ENCODE peak calls at places on chromosomes 3 and 15, in four cellular contexts. S is A549, Y is ovary, N is cardiac muscle cell. U is an unnamed sample. For H3K4me1, the result is how much of the 10 kb centered on the place peaks cover.

GRCh38 chr3:130733236-130733884 is 13.3 kb downstream of the PIK3R4 start:
- DNase-seq in S (no peak), N (no peak), Y (no peak), U (no peak)

GRCh38 chr3:17577795-17578520 is 164.5 kb downstream of the TBC1D5 start:
- DNase-seq in N (no peak), Y (no peak), S (no peak), U (no peak)

GRCh38 chr3:141402476-141403171 is 34.3 kb downstream of the ZBTB38 start:
- DNase-seq in Y (peak), N (peak), S (peak), U (peak)

GRCh38 chr15:96521386-96521785 is 190.9 kb downstream of the NR2F2 start:
- DNase-seq in N (no peak), S (no peak), Y (no peak), U (no peak)

GRCh38 chr3:72872183-72872582 is 15.7 kb upstream of the GXYLT2 start:
- DNase-seq in Y (no peak), S (no peak), N (no peak), U (no peak)

GRCh38 chr3:8509961-8510360 is 8.3 kb downstream of the LMCD1 start:
- DNase-seq in Y (no peak), S (peak), N (no peak), U (no peak)

GRCh38 chr3:49333091-49333490 is 6.8 kb downstream of the USP4 start:
- DNase-seq in N (no peak), S (no peak), Y (no peak), U (no peak)

GRCh38 chr3:37957185-37957936 is 33.2 kb upstream of the VILL start:
- DNase-seq in Y (no peak), N (no peak), S (no peak), U (no peak)

GRCh38 chr3:152235709-152236298 is 32.9 kb upstream of the MBNL1 start:
- DNase-seq in N (no peak), Y (no peak), S (peak), U (no peak)

GRCh38 chr3:167066977-167067843 is 312.9 kb downstream of the ZBBX start:
- DNase-seq in S (no peak), N (peak), Y (no peak), U (no peak)

GRCh38 chr3:71131893-71132314 is 451.6 kb downstream of the FOXP1 start:
- DNase-seq in N (peak), S (no peak), Y (no peak), U (no peak)

GRCh38 chr3:192408721-192409151 is 318.6 kb downstream of the FGF12 start:
- DNase-seq in S (no peak), N (peak), Y (no peak), U (no peak)

GRCh38 chr3:179067291-179067690 is 4.3 kb downstream of the ZMAT3 start:
- DNase-seq in S (no peak), N (peak), Y (no peak), U (no peak)

GRCh38 chr15:71757741-71758530 is 52.4 kb upstream of the NR2E3 start:
- DNase-seq in N (no peak), S (no peak), Y (no peak), U (no peak)

GRCh38 chr3:126419886-126420786 is 25.4 kb downstream of the CFAP100 start:
- DNase-seq in N (no peak), Y (no peak), S (no peak), U (no peak)

GRCh38 chr3:175179055-175179454 is 319.9 kb downstream of the NAALADL2 start:
- DNase-seq in Y (no peak), N (no peak), S (peak), U (no peak)

GRCh38 chr15:56244811-56245576 is 1.3 kb upstream of the RFX7 start:
- DNase-seq in N (no peak), Y (peak), S (no peak), U (peak)

GRCh38 chr3:37229740-37230139 is 55.4 kb upstream of the LRRFIP2 start:
- DNase-seq in N (peak), S (peak), Y (no peak), U (no peak)

GRCh38 chr15:100669260-100669659 is 66.9 kb downstream of the ASB7 start:
- DNase-seq in N (no peak), Y (no peak), S (no peak), U (no peak)

DNA sequence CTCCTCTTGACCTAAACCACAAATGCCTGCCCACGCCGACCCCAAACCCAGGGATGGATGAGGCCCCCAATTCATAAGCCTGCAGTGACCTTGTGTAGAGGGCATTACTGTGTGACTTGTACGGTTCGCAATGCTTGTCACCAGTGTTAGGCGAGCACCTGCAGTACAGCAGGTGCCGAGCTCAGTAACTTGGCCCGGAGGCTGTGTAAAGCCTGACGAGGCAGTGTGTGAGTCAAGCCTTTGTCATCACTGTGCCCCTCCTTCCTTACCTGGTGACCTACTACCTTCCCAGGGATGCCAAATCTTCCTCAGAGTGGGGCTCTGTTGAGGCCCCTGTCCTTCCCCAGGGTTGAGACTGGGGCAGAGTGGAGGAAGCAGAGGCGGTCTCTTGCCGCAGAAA is 37.2 kb upstream of the TMEM115 start:
- DNase-seq in N (no peak), S (no peak), Y (no peak), U (no peak)
- H3K4me3 ChIP-seq in N (no peak), S (no peak), Y (no peak), U (no peak)

GRCh38 chr3:188432826-188433525 is 279.0 kb downstream of the LPP start:
- DNase-seq in S (no peak), Y (no peak), N (no peak), U (no peak)

GRCh38 chr3:188437921-188438320 is 284.0 kb downstream of the LPP start:
- DNase-seq in Y (no peak), S (no peak), N (no peak), U (no peak)

GRCh38 chr3:188433526-188433855 is 279.5 kb downstream of the LPP start:
- DNase-seq in S (no peak), N (no peak), Y (no peak), U (no peak)

GRCh38 chr3:188434594-188434993 is 280.6 kb downstream of the LPP start:
- DNase-seq in Y (no peak), S (no peak), N (no peak), U (no peak)

DNA sequence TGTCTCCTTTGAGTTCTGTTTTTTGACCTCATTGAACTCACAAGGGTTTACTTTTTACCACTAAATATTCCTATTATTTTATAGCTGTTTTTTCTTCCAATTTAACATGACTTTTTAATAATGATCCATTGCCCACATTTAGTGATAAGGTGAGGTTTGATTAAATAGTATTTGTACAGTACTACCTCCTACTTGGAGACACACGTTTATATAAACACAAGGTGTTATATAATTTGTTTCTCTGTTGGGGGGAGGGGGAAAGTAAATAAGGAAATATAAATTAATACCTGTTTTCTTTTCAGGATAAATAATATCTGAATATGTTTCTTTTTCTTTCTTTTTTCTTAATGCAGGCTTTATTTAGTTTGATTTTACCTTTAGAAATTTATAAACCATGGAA is 281.3 kb downstream of the LPP start:
- DNase-seq in Y (no peak), S (no peak), N (no peak), U (no peak)
- H3K4me1 ChIP-seq in Y (under half), S (half or more), N (under half), U (under half)

DNA sequence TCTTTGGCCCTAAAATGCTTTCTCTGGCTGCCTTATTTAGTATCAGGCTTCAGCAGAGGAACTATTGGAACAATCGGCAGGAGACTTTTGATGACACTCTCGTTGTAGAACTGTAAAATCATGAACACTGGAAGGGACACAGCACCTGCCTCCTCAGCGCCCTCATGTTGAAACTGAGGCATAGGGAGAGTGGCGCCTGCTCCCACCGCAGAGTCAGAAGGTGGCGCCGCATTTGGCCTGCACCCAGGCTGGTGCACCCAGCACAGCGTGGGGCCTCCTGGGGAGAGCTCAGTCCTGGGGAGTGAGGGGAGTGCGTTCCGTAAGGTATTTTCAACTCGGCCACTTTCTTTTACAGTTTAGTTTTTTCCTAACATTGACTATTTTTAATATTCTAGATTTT is 78.2 kb upstream of the BLM start:
- DNase-seq in Y (no peak), S (no peak), N (no peak), U (no peak)
- TF ChIP-seq CTCF in Y (no peak), S (peak), N (no peak), U (no peak)

GRCh38 chr3:106172780-106173179 is 304.0 kb upstream of the CBLB start:
- DNase-seq in N (no peak), S (no peak), Y (no peak), U (no peak)

DNA sequence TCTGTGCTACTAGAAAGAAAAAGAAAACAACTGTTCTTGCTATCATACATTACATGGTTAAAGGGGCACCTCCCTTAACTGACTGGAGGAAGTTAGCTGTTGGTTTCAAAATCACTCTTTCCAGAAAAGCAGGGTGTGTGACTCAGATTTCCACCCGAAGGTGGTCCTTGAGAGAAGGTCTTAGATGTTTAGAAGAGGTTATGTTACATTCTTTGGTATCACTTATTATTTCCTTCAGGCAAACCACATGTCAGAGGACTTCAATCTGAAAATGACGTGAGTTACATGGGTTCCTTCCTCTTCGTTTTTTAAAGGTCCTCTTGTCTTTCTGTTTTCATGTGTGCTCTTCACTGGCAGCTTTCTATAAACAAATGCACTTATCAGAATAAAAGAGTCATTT is 307.9 kb upstream of the CBLB start:
- DNase-seq in S (no peak), Y (no peak), N (no peak), U (no peak)
- H3K4me3 ChIP-seq in S (no peak), Y (no peak), N (no peak), U (no peak)

GRCh38 chr15:58478579-58478978 is 46.8 kb downstream of the LIPC start:
- DNase-seq in N (no peak), Y (no peak), S (no peak), U (no peak)

GRCh38 chr15:58477228-58477627 is 45.4 kb downstream of the LIPC start:
- DNase-seq in N (no peak), Y (no peak), S (no peak), U (no peak)

GRCh38 chr15:58483316-58483715 is 51.5 kb downstream of the LIPC start:
- DNase-seq in S (no peak), Y (no peak), N (no peak), U (no peak)

GRCh38 chr15:58476525-58477162 is 44.9 kb downstream of the LIPC start:
- DNase-seq in S (no peak), Y (no peak), N (no peak), U (no peak)

GRCh38 chr15:58479941-58480340 is 48.1 kb downstream of the LIPC start:
- DNase-seq in N (no peak), S (no peak), Y (no peak), U (no peak)
- H3K4me1 ChIP-seq in N (under half), S (under half), Y (under half), U (under half)

DNA sequence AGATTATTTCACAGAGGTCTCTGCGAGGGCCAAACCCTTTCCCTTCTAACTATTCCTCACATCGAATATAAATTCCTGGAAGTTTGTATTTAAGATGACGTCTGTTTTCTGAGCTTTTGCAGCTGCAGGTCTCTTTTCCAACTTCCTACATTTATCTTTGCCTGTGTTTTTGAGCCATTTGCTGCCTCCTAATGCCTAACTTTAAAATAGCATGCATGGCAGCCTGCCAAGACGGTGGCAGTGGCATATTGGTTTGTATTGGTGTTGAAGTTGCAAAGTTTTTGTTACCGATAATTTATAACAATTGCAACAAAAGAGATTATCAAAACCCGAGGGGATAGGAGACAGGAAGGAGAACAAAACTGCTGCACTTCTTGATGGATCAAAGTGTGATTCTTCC is 187.1 kb upstream of the DNAJC19 start:
- DNase-seq in N (peak), Y (peak), S (peak), U (peak)
- TF ChIP-seq CTCF in N (peak), Y (no peak), S (peak), U (peak)

DNA sequence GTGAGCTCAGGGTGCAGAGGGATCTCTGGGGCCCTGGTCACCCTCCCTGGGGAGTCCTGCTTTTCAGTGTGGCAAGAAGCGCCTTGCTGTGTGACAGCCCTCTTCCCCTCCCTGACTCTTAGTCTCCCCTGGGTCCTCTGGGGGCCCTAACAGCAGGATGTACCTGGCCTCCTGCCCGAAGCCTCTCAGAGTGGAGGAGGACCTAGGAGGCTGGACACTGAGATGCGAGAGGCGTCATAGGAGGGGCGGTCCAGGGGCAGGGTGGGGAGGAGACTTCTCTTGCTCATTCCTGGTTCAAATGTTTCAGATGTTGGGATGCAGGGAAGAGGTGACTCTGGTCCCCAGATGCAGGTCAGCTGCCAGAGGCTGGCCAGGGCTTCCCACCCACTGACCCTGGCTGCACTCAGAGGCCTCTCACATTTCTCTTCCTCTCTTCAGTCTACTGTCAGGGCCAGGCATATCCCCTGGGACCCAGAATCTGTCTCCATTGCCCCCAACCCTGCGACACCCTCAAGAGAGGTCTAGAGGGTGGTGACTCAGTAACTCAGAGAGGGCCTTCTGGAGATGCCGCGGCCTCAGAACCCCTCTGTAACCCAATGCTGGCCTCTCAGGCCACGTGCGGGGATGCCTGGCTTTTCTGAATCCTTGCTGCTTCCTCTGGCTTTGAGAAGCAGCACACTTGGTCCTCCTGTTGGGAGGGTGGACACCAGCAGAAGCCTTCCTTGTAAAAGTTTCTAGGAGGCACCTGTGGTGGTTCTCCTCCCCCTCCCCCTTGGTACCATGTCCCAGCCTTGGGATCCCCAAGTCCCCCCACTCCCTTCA is 25.9 kb downstream of the SNX33 start:
- DNase-seq in N (no peak), S (no peak), Y (peak), U (no peak)
- H3K4me3 ChIP-seq in N (no peak), S (no peak), Y (no peak), U (no peak)

DNA sequence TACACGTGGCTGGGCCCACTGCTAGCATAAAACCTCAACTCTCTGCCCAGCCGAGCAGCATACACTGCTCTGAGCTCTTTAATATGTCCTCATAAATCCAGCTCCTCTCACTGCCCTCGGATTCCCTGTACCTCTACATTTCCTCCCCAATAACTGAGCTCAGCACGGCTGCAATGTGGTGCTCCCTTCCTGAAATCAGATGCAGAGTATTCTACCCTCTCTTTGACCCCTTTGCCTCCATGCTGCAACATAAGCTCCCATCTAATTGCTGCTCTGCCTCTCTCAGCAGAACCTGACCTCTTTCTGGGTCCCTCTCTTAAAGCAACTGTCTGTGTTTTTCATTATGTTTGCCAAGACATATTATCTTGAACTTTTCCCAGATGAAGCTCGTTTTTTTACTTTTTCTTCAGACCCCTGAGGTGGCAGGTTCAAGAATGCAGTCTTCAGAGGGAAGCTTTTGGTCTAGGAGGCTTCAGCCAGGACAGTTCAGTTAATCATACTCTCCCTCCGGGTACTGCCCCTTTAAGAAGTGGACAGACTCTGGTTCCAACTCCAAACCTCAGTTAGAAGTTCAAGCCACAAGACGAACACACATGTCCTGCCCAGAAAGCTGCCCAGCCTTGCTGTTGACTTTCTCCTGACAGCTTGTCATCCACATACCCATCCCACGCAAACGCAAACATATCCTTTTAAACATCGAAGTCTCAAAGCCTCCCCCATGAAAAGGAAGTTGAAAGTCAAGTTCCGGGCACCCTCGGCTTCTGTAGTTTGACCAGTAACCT is 81.1 kb upstream of the NEO1 start:
- DNase-seq in S (no peak), Y (no peak), N (peak), U (no peak)
- H3K4me1 ChIP-seq in S (under half), Y (under half), N (under half), U (under half)

DNA sequence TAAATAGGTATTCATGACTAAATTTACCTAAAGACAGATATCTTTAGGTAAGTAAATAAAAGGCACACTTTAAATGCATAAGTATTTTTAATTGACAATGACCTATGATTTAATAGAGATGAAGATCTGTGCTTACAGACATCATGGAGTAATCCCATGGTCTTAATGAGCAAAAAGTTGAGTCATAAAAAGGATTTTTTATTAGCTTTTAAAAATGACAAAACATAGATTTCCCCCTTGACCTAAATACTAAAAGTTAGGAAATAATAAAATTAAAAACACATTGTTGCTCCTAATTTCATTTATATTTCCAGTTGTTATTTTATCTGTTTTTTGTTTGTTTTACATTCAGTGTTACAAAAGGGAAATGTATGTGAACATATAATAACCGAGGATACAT is 1005.7 kb downstream of the ROBO1 start:
- DNase-seq in S (no peak), N (no peak), Y (no peak), U (no peak)
- TF ChIP-seq CTCF in S (no peak), N (no peak), Y (no peak), U (no peak)

GRCh38 chr15:45131510-45131909 is 1.7 kb downstream of the DUOX1 start:
- DNase-seq in N (no peak), S (no peak), Y (no peak), U (no peak)

GRCh38 chr15:45130291-45131000 is 652 bp downstream of the DUOX1 start:
- DNase-seq in Y (no peak), S (no peak), N (no peak), U (no peak)

GRCh38 chr15:45126535-45127158 is 3.0 kb downstream of the DUOXA1 start:
- DNase-seq in S (peak), N (peak), Y (no peak), U (peak)

GRCh38 chr15:45128971-45129639 is 574 bp downstream of the DUOXA1 start:
- DNase-seq in Y (no peak), N (no peak), S (no peak), U (no peak)

DNA sequence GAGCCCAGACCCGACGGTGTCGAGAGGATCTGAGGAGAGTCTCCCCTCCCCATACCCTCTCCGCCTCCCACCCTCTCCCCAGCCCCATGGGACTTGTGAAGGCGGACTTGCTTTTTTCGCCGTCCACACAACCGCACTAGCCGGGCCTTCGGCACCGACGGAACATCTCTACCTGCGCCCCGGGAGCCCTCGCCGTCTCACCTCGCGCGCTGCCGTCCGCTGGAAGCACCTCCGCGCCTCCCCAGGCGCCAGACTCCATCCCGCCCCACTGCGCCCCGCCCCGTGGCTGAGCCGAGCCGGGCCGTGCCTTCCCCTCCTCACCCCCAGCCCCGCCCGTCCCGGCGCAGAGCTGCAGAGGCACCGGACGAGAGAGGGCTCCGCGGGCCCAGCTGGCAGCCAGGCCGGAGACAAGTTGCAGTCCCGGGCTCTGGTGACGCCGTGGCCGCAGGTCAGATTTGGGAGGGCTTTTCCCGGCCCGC is at the start of the genes DUOX1 and DUOXA1:
- DNase-seq in S (no peak), Y (no peak), N (peak), U (no peak)
- H3K4me3 ChIP-seq in S (no peak), Y (peak), N (peak), U (no peak)

U was measured in BE2C.